ENCODE peak calls at places on chromosomes 2 and 18, in four cellular contexts. One of them, this sample, is unnamed.
A peak's percentile ranks its signal among the peaks of the same experiment; 100 is the strongest.

GRCh38 chr2:48419884-48420511 is 110.0 kb upstream of the STON1 start:
- DNase-seq in WTC11: no peak
- DNase-seq in K562: no peak
- DNase-seq in SK-N-SH: no peak
- DNase-seq in this sample: no peak

GRCh38 chr2:240401781-240402551 is 33.5 kb upstream of the GPC1 start:
- DNase-seq in WTC11: no peak
- DNase-seq in K562: no peak
- DNase-seq in SK-N-SH: no peak
- DNase-seq in this sample: no peak

GRCh38 chr2:127163922-127164321 is 56.2 kb downstream of the CYP27C1 start:
- DNase-seq in WTC11: no peak
- DNase-seq in K562: no peak
- DNase-seq in SK-N-SH: no peak
- DNase-seq in this sample: no peak

GRCh38 chr2:27501042-27501441 is 4.4 kb downstream of the GCKR start:
- DNase-seq in WTC11: no peak
- DNase-seq in K562: no peak
- DNase-seq in SK-N-SH: no peak
- DNase-seq in this sample: no peak

GRCh38 chr2:54866868-54867267 is 143.4 kb downstream of the EML6 start:
- DNase-seq in WTC11: no peak
- DNase-seq in K562: no peak
- DNase-seq in SK-N-SH: no peak
- DNase-seq in this sample: no peak

GRCh38 chr2:105540642-105541041 is 141.8 kb upstream of the FHL2 start:
- DNase-seq in WTC11: no peak
- DNase-seq in K562: no peak
- DNase-seq in SK-N-SH: no peak
- DNase-seq in this sample: no peak

GRCh38 chr2:158313734-158314133 is 142.8 kb downstream of the CCDC148 start:
- DNase-seq in WTC11: no peak
- DNase-seq in K562: no peak
- DNase-seq in SK-N-SH: no peak
- DNase-seq in this sample: no peak

GRCh38 chr2:173218331-173219056 is 136.2 kb upstream of the CDCA7 start:
- DNase-seq in WTC11: no peak
- DNase-seq in K562: no peak
- DNase-seq in SK-N-SH: no peak
- DNase-seq in this sample: peak; percentile 15

GRCh38 chr2:20446917-20447436 is at the start of gene RHOB:
- DNase-seq in WTC11: peak; percentile 95
- DNase-seq in K562: peak; percentile 95
- DNase-seq in SK-N-SH: peak; percentile 100
- DNase-seq in this sample: peak; percentile 98

GRCh38 chr2:21035974-21036707 is 7.7 kb downstream of the APOB start:
- DNase-seq in WTC11: no peak
- DNase-seq in K562: no peak
- DNase-seq in SK-N-SH: no peak
- DNase-seq in this sample: no peak

GRCh38 chr2:34025196-34025595 is 426.1 kb upstream of the FAM98A start:
- DNase-seq in WTC11: no peak
- DNase-seq in K562: no peak
- DNase-seq in SK-N-SH: no peak
- DNase-seq in this sample: no peak

GRCh38 chr2:73116182-73116960 is 3.6 kb upstream of the RAB11FIP5 start:
- DNase-seq in WTC11: no peak
- DNase-seq in K562: no peak
- DNase-seq in SK-N-SH: no peak
- DNase-seq in this sample: no peak

GRCh38 chr2:241067501-241068135 is 34.5 kb downstream of the MTERF4 start:
- DNase-seq in WTC11: no peak
- DNase-seq in K562: no peak
- DNase-seq in SK-N-SH: no peak
- DNase-seq in this sample: no peak

GRCh38 chr18:10040287-10041011 is 126.6 kb downstream of the VAPA start:
- DNase-seq in WTC11: no peak
- DNase-seq in K562: no peak
- DNase-seq in SK-N-SH: no peak
- DNase-seq in this sample: no peak

GRCh38 chr2:149006883-149007543 is 31.5 kb upstream of the LYPD6B start:
- DNase-seq in WTC11: no peak
- DNase-seq in K562: no peak
- DNase-seq in SK-N-SH: peak; percentile 3
- DNase-seq in this sample: no peak

GRCh38 chr2:239118675-239119211 is 270.9 kb downstream of the TWIST2 start:
- DNase-seq in WTC11: no peak
- DNase-seq in K562: no peak
- DNase-seq in SK-N-SH: no peak
- DNase-seq in this sample: no peak

GRCh38 chr2:20609995-20610357 is 40.9 kb downstream of the HS1BP3 start:
- DNase-seq in WTC11: no peak
- DNase-seq in K562: no peak
- DNase-seq in SK-N-SH: no peak
- DNase-seq in this sample: peak; percentile 39

GRCh38 chr2:171957061-171957460 is 34.8 kb downstream of the HAT1 start:
- DNase-seq in WTC11: no peak
- DNase-seq in K562: no peak
- DNase-seq in SK-N-SH: no peak
- DNase-seq in this sample: peak; percentile 24

GRCh38 chr18:54734059-54734458 is 94.2 kb upstream of the RAB27B start:
- DNase-seq in WTC11: no peak
- DNase-seq in K562: peak; percentile 6
- DNase-seq in SK-N-SH: no peak
- DNase-seq in this sample: no peak

GRCh38 chr2:19363474-19363778 is 5.0 kb upstream of the OSR1 start:
- DNase-seq in WTC11: no peak
- DNase-seq in K562: no peak
- DNase-seq in SK-N-SH: no peak
- DNase-seq in this sample: no peak

GRCh38 chr2:175930504-175930903 is 71.6 kb downstream of the LNPK start:
- DNase-seq in WTC11: no peak
- DNase-seq in K562: no peak
- DNase-seq in SK-N-SH: no peak
- DNase-seq in this sample: no peak

GRCh38 chr2:27776097-27776496 is 4.6 kb downstream of the MRPL33 start:
- DNase-seq in WTC11: no peak
- DNase-seq in K562: no peak
- DNase-seq in SK-N-SH: no peak
- DNase-seq in this sample: no peak

GRCh38 chr2:105294844-105295481 is 34.6 kb downstream of the TGFBRAP1 start:
- DNase-seq in WTC11: peak; percentile 75
- DNase-seq in K562: peak; percentile 59
- DNase-seq in SK-N-SH: peak; percentile 82
- DNase-seq in this sample: peak; percentile 59

GRCh38 chr2:128350736-128351135 is 32.1 kb upstream of the HS6ST1 start:
- DNase-seq in WTC11: no peak
- DNase-seq in K562: no peak
- DNase-seq in SK-N-SH: no peak
- DNase-seq in this sample: no peak

GRCh38 chr2:19356545-19357382 is 1.7 kb downstream of the OSR1 start:
- DNase-seq in WTC11: no peak
- DNase-seq in K562: no peak
- DNase-seq in SK-N-SH: peak; percentile 60
- DNase-seq in this sample: no peak

GRCh38 chr18:34767601-34768027 is 57.5 kb downstream of the DTNA start:
- DNase-seq in WTC11: no peak
- DNase-seq in K562: no peak
- DNase-seq in SK-N-SH: no peak
- DNase-seq in this sample: no peak

GRCh38 chr18:61949946-61950345 is 57.1 kb upstream of the RNF152 start:
- DNase-seq in WTC11: no peak
- DNase-seq in K562: no peak
- DNase-seq in SK-N-SH: no peak
- DNase-seq in this sample: no peak

GRCh38 chr2:145253492-145253891 is 733.6 kb upstream of the ZEB2 start:
- DNase-seq in WTC11: no peak
- DNase-seq in K562: no peak
- DNase-seq in SK-N-SH: no peak
- DNase-seq in this sample: peak; percentile 21

GRCh38 chr18:30245756-30246515 is 796.6 kb downstream of the DSC3 start:
- DNase-seq in WTC11: no peak
- DNase-seq in K562: no peak
- DNase-seq in SK-N-SH: no peak
- DNase-seq in this sample: no peak

GRCh38 chr18:28690100-28690499 is 513.2 kb upstream of the CDH2 start:
- DNase-seq in WTC11: no peak
- DNase-seq in K562: no peak
- DNase-seq in SK-N-SH: no peak
- DNase-seq in this sample: no peak

GRCh38 chr2:125581561-125581960 is 1074.4 kb upstream of the GYPC start:
- DNase-seq in WTC11: no peak
- DNase-seq in K562: no peak
- DNase-seq in SK-N-SH: no peak
- DNase-seq in this sample: no peak

GRCh38 chr2:159801925-159802324 is 3.9 kb upstream of the CD302 start:
- DNase-seq in WTC11: no peak
- DNase-seq in K562: no peak
- DNase-seq in SK-N-SH: no peak
- DNase-seq in this sample: no peak

GRCh38 chr2:11764359-11764758 is 17.9 kb downstream of the LPIN1 start:
- DNase-seq in WTC11: no peak
- DNase-seq in K562: no peak
- DNase-seq in SK-N-SH: peak; percentile 89
- DNase-seq in this sample: no peak

GRCh38 chr18:67733094-67733493 is 216.6 kb upstream of the DSEL start:
- DNase-seq in WTC11: no peak
- DNase-seq in K562: no peak
- DNase-seq in SK-N-SH: no peak
- DNase-seq in this sample: no peak

GRCh38 chr2:17306706-17307105 is 211.5 kb downstream of the RAD51AP2 start:
- DNase-seq in WTC11: no peak
- DNase-seq in K562: no peak
- DNase-seq in SK-N-SH: no peak
- DNase-seq in this sample: no peak

GRCh38 chr2:219119422-219120043 is 41.1 kb downstream of the NHEJ1 start:
- DNase-seq in WTC11: peak; percentile 81
- DNase-seq in K562: peak; percentile 50
- DNase-seq in SK-N-SH: peak; percentile 77
- DNase-seq in this sample: peak; percentile 62

GRCh38 chr2:7356909-7357584 is 439.8 kb downstream of the RNF144A start:
- DNase-seq in WTC11: no peak
- DNase-seq in K562: no peak
- DNase-seq in SK-N-SH: no peak
- DNase-seq in this sample: peak; percentile 83

GRCh38 chr2:36769106-36769505 is 72.6 kb downstream of the VIT start:
- DNase-seq in WTC11: no peak
- DNase-seq in K562: no peak
- DNase-seq in SK-N-SH: no peak
- DNase-seq in this sample: no peak

GRCh38 chr2:36773947-36774346 is 77.4 kb downstream of the VIT start:
- DNase-seq in WTC11: no peak
- DNase-seq in K562: no peak
- DNase-seq in SK-N-SH: no peak
- DNase-seq in this sample: no peak

GRCh38 chr2:36771671-36772070 is 75.2 kb downstream of the VIT start:
- DNase-seq in WTC11: no peak
- DNase-seq in K562: no peak
- DNase-seq in SK-N-SH: no peak
- DNase-seq in this sample: no peak

GRCh38 chr2:36770542-36771287 is 74.2 kb downstream of the VIT start:
- DNase-seq in WTC11: peak; percentile 82
- DNase-seq in K562: peak; percentile 78
- DNase-seq in SK-N-SH: peak; percentile 64
- DNase-seq in this sample: peak; percentile 67
- TF ChIP-seq FOXJ3 in WTC11: no peak
- TF ChIP-seq FOXJ3 in K562: no peak
- TF ChIP-seq FOXJ3 in SK-N-SH: no peak
- TF ChIP-seq FOXJ3 in this sample: no peak

DNA sequence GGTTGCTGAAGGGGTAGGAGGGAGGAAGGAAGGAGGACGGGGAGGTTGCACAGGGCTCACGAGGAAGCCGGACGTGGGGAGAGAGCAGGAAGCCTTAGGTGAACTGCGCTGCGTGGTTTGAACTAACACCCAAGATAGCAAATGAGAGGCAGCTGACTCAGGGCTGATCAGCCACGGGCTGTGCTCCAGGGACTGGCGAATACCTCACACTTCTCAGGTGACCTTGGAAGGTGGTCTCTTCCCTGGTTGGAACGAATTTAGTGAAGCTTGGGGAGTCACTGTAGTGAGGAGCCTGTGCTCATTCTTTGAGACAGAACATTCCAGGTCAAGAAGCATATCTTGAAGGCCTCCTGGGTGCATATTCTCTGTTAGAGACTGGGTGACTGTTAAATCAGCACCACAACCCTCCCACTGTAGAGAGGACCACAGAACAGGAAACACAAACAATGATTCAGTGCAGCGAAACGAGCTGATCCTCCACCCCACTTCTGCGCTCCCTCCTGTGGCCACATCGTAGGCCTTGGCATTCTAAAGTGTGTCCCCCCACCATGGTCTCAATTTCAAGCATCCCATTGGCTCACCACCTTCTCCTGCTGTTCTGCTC is 33.8 kb downstream of the TOGARAM2 start:
- DNase-seq in WTC11: no peak
- DNase-seq in K562: no peak
- DNase-seq in SK-N-SH: no peak
- DNase-seq in this sample: no peak
- TF ChIP-seq FOXJ3 in WTC11: no peak
- TF ChIP-seq FOXJ3 in K562: no peak
- TF ChIP-seq FOXJ3 in SK-N-SH: no peak
- TF ChIP-seq FOXJ3 in this sample: no peak

GRCh38 chr18:74748809-74749208 is 151.1 kb downstream of the ZNF407 start:
- DNase-seq in WTC11: no peak
- DNase-seq in K562: no peak
- DNase-seq in SK-N-SH: no peak
- DNase-seq in this sample: no peak

GRCh38 chr18:74742573-74742972 is 144.9 kb downstream of the ZNF407 start:
- DNase-seq in WTC11: no peak
- DNase-seq in K562: no peak
- DNase-seq in SK-N-SH: no peak
- DNase-seq in this sample: no peak

GRCh38 chr18:74739926-74740325 is 142.3 kb downstream of the ZNF407 start:
- DNase-seq in WTC11: no peak
- DNase-seq in K562: no peak
- DNase-seq in SK-N-SH: no peak
- DNase-seq in this sample: peak; percentile 27

GRCh38 chr18:74745658-74746403 is 148.2 kb downstream of the ZNF407 start:
- DNase-seq in WTC11: no peak
- DNase-seq in K562: peak; percentile 7
- DNase-seq in SK-N-SH: peak; percentile 11
- DNase-seq in this sample: peak; percentile 15
- TF ChIP-seq FOXJ3 in WTC11: no peak
- TF ChIP-seq FOXJ3 in K562: no peak
- TF ChIP-seq FOXJ3 in SK-N-SH: no peak
- TF ChIP-seq FOXJ3 in this sample: no peak

DNA sequence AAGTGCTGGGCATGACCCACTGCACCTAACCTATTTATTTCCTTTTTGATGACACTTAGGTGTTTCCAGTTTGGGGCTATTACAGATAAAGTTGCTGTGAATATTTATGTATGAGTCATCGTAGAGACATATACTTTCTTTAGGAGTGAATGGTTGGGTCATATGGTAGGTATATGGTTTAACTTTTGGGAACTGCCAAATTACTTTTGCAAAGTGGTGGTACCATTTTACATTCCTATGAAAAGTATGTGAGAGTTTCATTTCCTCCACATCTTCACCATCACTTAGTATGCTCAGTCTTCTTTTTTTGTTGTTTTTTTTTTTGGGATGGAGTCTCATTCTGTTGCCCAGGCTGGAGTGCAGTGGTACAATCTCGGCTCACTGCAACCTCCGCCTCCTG is 56.1 kb downstream of the HNRNPLL start:
- DNase-seq in WTC11: no peak
- DNase-seq in K562: no peak
- DNase-seq in SK-N-SH: no peak
- DNase-seq in this sample: no peak
- TF ChIP-seq FOXJ3 in WTC11: no peak
- TF ChIP-seq FOXJ3 in K562: no peak
- TF ChIP-seq FOXJ3 in SK-N-SH: no peak
- TF ChIP-seq FOXJ3 in this sample: no peak

This sample was measured in HepG2.